ENCODE peak calls at places on chromosomes 3 and 15, in four cellular contexts. F is neural crest cell, L is astrocyte of the spinal cord, Z is heart left ventricle. D is an unnamed sample.

GRCh38 chr15:48285329-48286214 is 45.7 kb upstream of the DUT start:
- DNase-seq in L (peak), Z (peak), F (peak), D (no peak)

GRCh38 chr3:29322586-29322985 is 41.7 kb downstream of the RBMS3 start:
- DNase-seq in L (no peak), Z (no peak), F (no peak), D (no peak)

GRCh38 chr3:57012847-57013246 is 47.6 kb upstream of the SPATA12 start:
- DNase-seq in L (no peak), Z (no peak), F (no peak), D (no peak)

GRCh38 chr15:58748787-58749531 is 548 bp downstream of the ADAM10 start:
- DNase-seq in L (peak), Z (peak), F (peak), D (peak)

GRCh38 chr3:170717410-170718402 is 131.8 kb upstream of the SLC7A14 start:
- DNase-seq in Z (no peak), L (peak), F (no peak), D (no peak)

GRCh38 chr15:61064653-61065052 is 164.4 kb downstream of the RORA start:
- DNase-seq in F (no peak), Z (no peak), L (no peak), D (no peak)

GRCh38 chr15:40405501-40406381 is at the start of gene IVD:
- DNase-seq in Z (peak), F (peak), L (peak), D (peak)

GRCh38 chr15:67836477-67836876 is 3.4 kb downstream of the RNU6-1 start:
- DNase-seq in Z (peak), L (peak), F (no peak), D (no peak)

GRCh38 chr3:40924559-40925058 is 274.7 kb upstream of the CTNNB1 start:
- DNase-seq in F (no peak), L (no peak), Z (no peak), D (no peak)

GRCh38 chr3:148707596-148708386 is 10.1 kb downstream of the AGTR1 start:
- DNase-seq in Z (no peak), F (no peak), L (no peak), D (no peak)

GRCh38 chr15:66670698-66671580 is 31.1 kb upstream of the SMAD6 start:
- DNase-seq in F (no peak), L (no peak), Z (no peak), D (no peak)

GRCh38 chr3:123853686-123854372 is 30.3 kb downstream of the MYLK start:
- DNase-seq in Z (no peak), F (no peak), L (no peak), D (no peak)

GRCh38 chr15:89358755-89359439 is 24.3 kb upstream of the POLG start:
- DNase-seq in Z (peak), L (peak), F (peak), D (peak)

GRCh38 chr15:31435891-31436628 is 109.4 kb downstream of the KLF13 start:
- DNase-seq in F (no peak), Z (no peak), L (no peak), D (no peak)

GRCh38 chr15:85616549-85616948 is 178.2 kb downstream of the KLHL25 start:
- DNase-seq in L (no peak), F (no peak), Z (no peak), D (no peak)

GRCh38 chr15:62066663-62067447 is at the start of gene C2CD4A:
- DNase-seq in L (peak), F (peak), Z (peak), D (peak)

GRCh38 chr3:167350245-167350862 is 29.7 kb downstream of the ZBBX start:
- DNase-seq in Z (no peak), F (peak), L (peak), D (no peak)

GRCh38 chr15:31403096-31403495 is 76.5 kb downstream of the KLF13 start:
- DNase-seq in L (no peak), Z (no peak), F (no peak), D (no peak)

GRCh38 chr3:14460342-14461005 is 58.1 kb downstream of the SLC6A6 start:
- DNase-seq in F (no peak), Z (peak), L (peak), D (no peak)

DNA sequence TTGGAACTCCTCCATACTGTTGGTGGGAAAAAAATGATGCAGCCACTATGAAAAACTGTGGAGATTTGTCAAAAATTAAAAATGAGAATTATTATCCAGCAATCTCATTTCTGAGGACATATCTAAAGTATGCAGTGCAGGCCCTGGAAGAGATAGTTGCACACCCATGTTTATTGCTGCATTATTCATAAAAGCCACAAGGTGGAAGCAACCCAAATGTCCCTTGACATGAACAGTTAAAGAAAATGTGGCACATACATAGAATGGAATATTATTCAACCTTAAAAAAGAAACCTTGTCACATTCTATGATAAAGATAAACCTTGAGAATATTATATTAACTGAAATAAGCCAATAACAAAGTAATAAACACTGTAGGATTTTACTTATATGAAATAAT is 80.9 kb upstream of the ARHGEF26 start:
- DNase-seq in F (no peak), Z (no peak), L (no peak), D (no peak)
- TF ChIP-seq CTCF in F (peak), Z (peak), L (peak), D (no peak)

GRCh38 chr3:128971421-128971820 is 22.5 kb downstream of the CFAP92 start:
- DNase-seq in Z (peak), L (peak), F (no peak), D (no peak)

GRCh38 chr3:128970741-128971048 is 23.2 kb downstream of the CFAP92 start:
- DNase-seq in Z (no peak), L (no peak), F (no peak), D (no peak)

GRCh38 chr3:128973988-128974564 is 19.8 kb downstream of the CFAP92 start:
- DNase-seq in F (no peak), Z (no peak), L (no peak), D (no peak)

GRCh38 chr3:128967748-128968147 is 26.1 kb downstream of the CFAP92 start:
- DNase-seq in L (no peak), F (no peak), Z (no peak), D (no peak)

DNA sequence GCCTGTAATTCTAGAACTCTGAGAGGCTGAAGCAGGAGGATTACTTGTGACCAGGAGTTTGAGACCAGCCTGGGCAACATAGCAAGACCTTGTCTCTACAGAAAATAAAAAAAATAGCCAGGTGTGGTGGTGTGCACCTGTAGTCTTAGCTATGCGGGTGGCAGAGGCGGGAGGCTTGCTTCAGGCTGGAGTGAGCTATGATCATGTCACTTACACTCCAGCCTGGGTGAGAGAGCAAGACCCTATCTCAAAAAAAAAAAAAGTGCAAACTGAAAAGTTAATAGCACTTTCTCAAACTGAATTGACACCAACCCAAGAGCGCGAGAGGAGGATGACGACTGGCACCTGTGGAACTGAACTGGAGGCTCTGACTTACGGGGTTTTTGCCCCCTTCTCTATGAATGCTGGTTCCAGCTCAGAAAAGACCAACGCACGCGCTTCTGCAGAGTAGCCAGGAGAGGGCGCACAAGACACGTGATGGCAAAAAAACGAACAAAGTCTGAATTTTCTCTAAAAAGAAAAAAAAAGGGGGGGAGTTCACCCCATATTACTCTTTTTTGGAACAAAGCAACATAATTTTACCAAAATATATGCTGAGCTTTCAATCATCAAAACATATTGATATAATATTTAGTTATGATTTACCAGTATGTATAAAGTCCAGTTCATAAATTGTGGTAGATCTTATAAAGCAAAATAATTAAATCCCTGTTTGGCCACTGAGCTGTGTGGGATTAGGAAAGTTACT is 23.7 kb downstream of the CFAP92 start:
- DNase-seq in F (peak), L (peak), Z (peak), D (peak)
- TF ChIP-seq CTCF in F (peak), L (peak), Z (peak), D (peak)

DNA sequence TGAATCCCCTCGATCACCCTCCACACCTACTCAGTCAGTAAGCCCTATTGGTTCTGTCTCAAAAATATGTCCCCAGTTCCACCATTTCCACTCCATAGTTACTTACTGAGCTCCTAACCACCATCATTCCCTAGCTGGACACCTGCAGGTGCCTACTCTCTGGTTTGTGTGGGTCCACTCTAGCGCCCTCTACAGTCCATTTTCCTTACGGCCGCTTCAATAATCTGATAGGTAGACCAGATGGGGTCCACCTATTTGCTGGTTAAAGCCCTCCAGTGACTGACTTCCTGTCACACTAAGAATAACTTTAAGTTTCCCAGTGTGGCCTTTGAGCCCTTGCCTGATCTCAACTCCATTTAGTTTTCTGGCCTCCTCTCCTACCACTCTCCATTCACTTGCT is 5.0 kb downstream of the GXYLT2 start:
- DNase-seq in F (no peak), Z (no peak), L (peak), D (no peak)
- TF ChIP-seq CTCF in F (peak), Z (no peak), L (peak), D (peak)

GRCh38 chr3:49670940-49671290 is 3.2 kb upstream of the APEH start:
- DNase-seq in L (no peak), F (no peak), Z (no peak), D (no peak)

GRCh38 chr3:49673131-49673714 is 928 bp upstream of the APEH start:
- DNase-seq in F (no peak), L (no peak), Z (no peak), D (no peak)

GRCh38 chr3:49673715-49674490 is at the start of gene APEH:
- DNase-seq in Z (peak), F (peak), L (peak), D (peak)

GRCh38 chr3:49669352-49669751 is 4.8 kb upstream of the APEH start:
- DNase-seq in L (no peak), Z (no peak), F (no peak), D (no peak)

DNA sequence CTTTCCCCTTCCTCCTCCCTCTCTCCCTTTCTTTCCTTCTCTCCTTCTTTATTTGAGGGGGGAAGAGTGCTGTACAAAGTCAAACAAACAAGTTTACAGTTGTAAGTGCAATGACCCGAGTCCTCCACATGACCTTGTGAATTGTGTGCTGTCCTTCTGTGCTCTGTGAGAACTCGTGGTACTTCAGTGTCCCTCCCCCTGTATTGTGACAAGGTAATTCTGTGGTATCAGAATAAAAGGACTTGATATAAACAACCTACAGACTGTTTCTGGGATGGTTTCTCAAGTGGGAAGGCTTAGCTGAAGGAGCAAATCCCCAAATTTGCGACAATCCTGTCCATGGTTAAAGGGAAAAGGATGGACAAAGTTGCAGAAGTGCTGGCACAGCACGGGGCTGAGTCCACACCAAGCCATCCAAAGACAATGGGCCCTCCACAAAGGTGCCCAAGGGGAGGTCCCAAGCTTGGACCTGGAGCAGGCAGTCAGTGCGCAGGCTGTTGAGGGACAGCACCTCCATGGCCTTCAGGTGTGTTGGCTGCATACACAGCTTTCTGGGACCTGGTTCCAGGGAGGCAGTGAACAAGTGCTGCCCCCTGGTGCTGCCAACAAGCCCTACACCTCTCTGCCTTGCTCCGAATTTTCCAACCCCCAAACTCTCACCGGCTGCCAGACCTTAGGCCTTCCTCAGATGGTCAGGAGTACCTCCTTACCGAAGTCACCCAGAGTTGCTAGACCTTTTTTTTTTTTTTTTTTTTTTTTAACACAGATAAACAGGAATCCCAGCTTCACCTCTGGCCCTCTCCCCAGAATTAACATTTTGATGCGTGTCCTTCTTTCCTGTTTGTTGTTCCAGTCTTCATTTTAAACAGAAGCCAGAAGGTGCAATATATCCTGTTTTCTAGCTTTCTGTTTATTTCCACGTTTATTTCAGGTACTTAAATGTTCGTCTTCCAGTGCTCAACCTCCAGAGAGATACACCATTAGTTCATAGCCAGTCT is 2.6 kb upstream of the APEH start:
- DNase-seq in L (peak), Z (peak), F (peak), D (peak)
- TF ChIP-seq CTCF in L (peak), Z (peak), F (peak), D (peak)

GRCh38 chr15:92306662-92307061 is 87.0 kb upstream of the ST8SIA2 start:
- DNase-seq in L (no peak), F (peak), Z (no peak), D (no peak)
- TF ChIP-seq CTCF in L (peak), F (peak), Z (no peak), D (peak)

GRCh38 chr15:82103500-82103899 is 57.7 kb upstream of the MEX3B start:
- DNase-seq in L (no peak), F (no peak), Z (no peak), D (no peak)
- TF ChIP-seq CTCF in L (peak), F (no peak), Z (no peak), D (no peak)